ENCODE peak calls at places on chromosomes 11 and 22, in seven cellular contexts. K is GM20000, R is GM04504, Q is non-pigmented ciliary epithelial cell, Z is A172, J is adrenal gland, O is OCI-LY7. X is an unnamed sample.

GRCh38 chr11:35688023-35688422 is 25.4 kb downstream of the TRIM44 start:
- DNase-seq in K (no peak), R (no peak), Q (no peak), Z (peak), J (no peak), O (no peak), X (no peak)

GRCh38 chr22:19853879-19854777 is 546 bp downstream of the GNB1L start:
- DNase-seq in K (no peak), R (no peak), Q (no peak), Z (no peak), J (no peak), O (peak), X (no peak)

GRCh38 chr22:23772315-23773246 is at the start of gene MMP11:
- DNase-seq in K (peak), R (no peak), Q (no peak), Z (no peak), J (peak), O (peak), X (no peak)

GRCh38 chr11:125995313-125995712 is 49.5 kb downstream of the VSIG10L2 start:
- DNase-seq in K (peak), R (no peak), Q (no peak), Z (no peak), J (no peak), O (no peak), X (no peak)

GRCh38 chr11:10601722-10602281 is 33.3 kb upstream of the LYVE1 start:
- DNase-seq in K (no peak), R (no peak), Q (no peak), Z (no peak), J (peak), O (no peak), X (no peak)

GRCh38 chr11:45332486-45332934 is 46.4 kb upstream of the SYT13 start:
- DNase-seq in K (peak), R (no peak), Q (peak), Z (peak), J (no peak), O (peak), X (no peak)

GRCh38 chr11:77345621-77346020 is 44.1 kb upstream of the GDPD4 start:
- DNase-seq in K (no peak), R (peak), Q (peak), Z (peak), J (no peak), O (no peak), X (peak)

GRCh38 chr11:134331565-134332188 is at the start of gene GLB1L2:
- DNase-seq in K (peak), R (no peak), Q (no peak), Z (peak), J (peak), O (no peak), X (no peak)

GRCh38 chr22:37806409-37807338 is 1.1 kb upstream of the GCAT start:
- DNase-seq in K (no peak), R (no peak), Q (no peak), Z (no peak), J (peak), O (no peak), X (no peak)

GRCh38 chr11:72769680-72770079 is 17.5 kb upstream of the ARAP1 start:
- DNase-seq in K (no peak), R (no peak), Q (no peak), Z (no peak), J (no peak), O (no peak), X (no peak)

GRCh38 chr11:44797886-44798683 is 71.3 kb downstream of the TSPAN18 start:
- DNase-seq in K (no peak), R (no peak), Q (no peak), Z (no peak), J (no peak), O (no peak), X (no peak)

GRCh38 chr22:23178512-23179254 is 1.6 kb upstream of the BCR start:
- DNase-seq in K (peak), R (no peak), Q (no peak), Z (peak), J (peak), O (peak), X (no peak)

GRCh38 chr11:328012-328411 is 7.4 kb upstream of the IFITM3 start:
- DNase-seq in K (no peak), R (no peak), Q (no peak), Z (no peak), J (no peak), O (no peak), X (no peak)

GRCh38 chr11:68212421-68213134 is 518 bp downstream of the KMT5B start:
- DNase-seq in K (peak), R (peak), Q (no peak), Z (peak), J (peak), O (peak), X (peak)

GRCh38 chr11:63768232-63769043 is at the start of gene ZFTA:
- DNase-seq in K (peak), R (no peak), Q (no peak), Z (peak), J (peak), O (peak), X (no peak)

GRCh38 chr11:40293655-40294342 is 1165.7 kb downstream of the LRRC4C start:
- DNase-seq in K (peak), R (peak), Q (peak), Z (peak), J (peak), O (peak), X (peak)

GRCh38 chr11:5288108-5288911 is 13.4 kb downstream of the OR51B4 start:
- DNase-seq in K (no peak), R (no peak), Q (no peak), Z (peak), J (peak), O (no peak), X (no peak)

GRCh38 chr22:41762980-41763779 is 37.3 kb upstream of the CCDC134 start:
- DNase-seq in K (peak), R (no peak), Q (no peak), Z (no peak), J (no peak), O (peak), X (no peak)

GRCh38 chr11:104668797-104669463 is 229.3 kb downstream of the CASP12 start:
- DNase-seq in K (no peak), R (peak), Q (peak), Z (peak), J (no peak), O (no peak), X (peak)

GRCh38 chr22:46087816-46088277 is 62.5 kb upstream of the PPARA start:
- DNase-seq in K (no peak), R (peak), Q (no peak), Z (no peak), J (peak), O (no peak), X (peak)

GRCh38 chr22:26503758-26504157 is 8.5 kb downstream of the TFIP11 start:
- DNase-seq in K (no peak), R (no peak), Q (no peak), Z (no peak), J (no peak), O (no peak), X (no peak)

GRCh38 chr11:130299978-130300377 is 14.7 kb downstream of the ZBTB44 start:
- DNase-seq in K (no peak), R (no peak), Q (no peak), Z (no peak), J (no peak), O (no peak), X (no peak)

GRCh38 chr11:69909561-69910518 is 90.6 kb upstream of the FGF3 start:
- DNase-seq in K (no peak), R (no peak), Q (no peak), Z (no peak), J (no peak), O (peak), X (no peak)